ENCODE peak calls at places on chromosomes 4 and X, in nine cellular contexts. One of them, this sample, is unnamed.

GRCh38 chr4:2859514-2859913 is 15.9 kb downstream of the ADD1 start:
- DNase-seq in transverse colon: no peak
- DNase-seq in psoas muscle: no peak
- DNase-seq in thoracic aorta: no peak
- DNase-seq in mucosa of descending colon: no peak
- DNase-seq in upper lobe of right lung: no peak
- DNase-seq in CD8-positive, alpha-beta memory T cell: no peak
- DNase-seq in lung: no peak
- DNase-seq in tibial nerve: no peak
- DNase-seq in this sample: no peak

GRCh38 chr4:189059996-189060570 is 880.6 kb upstream of the FRG1 start:
- DNase-seq in transverse colon: no peak
- DNase-seq in psoas muscle: no peak
- DNase-seq in thoracic aorta: no peak
- DNase-seq in mucosa of descending colon: no peak
- DNase-seq in upper lobe of right lung: no peak
- DNase-seq in CD8-positive, alpha-beta memory T cell: no peak
- DNase-seq in lung: no peak
- DNase-seq in tibial nerve: no peak
- DNase-seq in this sample: no peak

GRCh38 chr4:25095756-25096552 is 64.3 kb downstream of the SEPSECS start:
- DNase-seq in transverse colon: no peak
- DNase-seq in psoas muscle: no peak
- DNase-seq in thoracic aorta: no peak
- DNase-seq in mucosa of descending colon: no peak
- DNase-seq in upper lobe of right lung: no peak
- DNase-seq in CD8-positive, alpha-beta memory T cell: no peak
- DNase-seq in lung: no peak
- DNase-seq in tibial nerve: no peak
- DNase-seq in this sample: peak; percentile 55

GRCh38 chrX:9315086-9315485 is 149.8 kb upstream of the TBL1X start:
- DNase-seq in transverse colon: no peak
- DNase-seq in psoas muscle: no peak
- DNase-seq in thoracic aorta: no peak
- DNase-seq in mucosa of descending colon: no peak
- DNase-seq in upper lobe of right lung: no peak
- DNase-seq in CD8-positive, alpha-beta memory T cell: no peak
- DNase-seq in lung: no peak
- DNase-seq in tibial nerve: no peak
- DNase-seq in this sample: no peak

GRCh38 chrX:105564536-105564935 is 257.8 kb upstream of the NRK start:
- DNase-seq in transverse colon: no peak
- DNase-seq in psoas muscle: no peak
- DNase-seq in thoracic aorta: no peak
- DNase-seq in mucosa of descending colon: no peak
- DNase-seq in upper lobe of right lung: no peak
- DNase-seq in CD8-positive, alpha-beta memory T cell: no peak
- DNase-seq in lung: no peak
- DNase-seq in tibial nerve: no peak
- DNase-seq in this sample: no peak

GRCh38 chrX:15946783-15947550 is 92.4 kb upstream of the AP1S2 start:
- DNase-seq in transverse colon: no peak
- DNase-seq in psoas muscle: no peak
- DNase-seq in thoracic aorta: no peak
- DNase-seq in mucosa of descending colon: no peak
- DNase-seq in upper lobe of right lung: no peak
- DNase-seq in CD8-positive, alpha-beta memory T cell: no peak
- DNase-seq in lung: no peak
- DNase-seq in tibial nerve: no peak
- DNase-seq in this sample: no peak

GRCh38 chr4:4433941-4434340 is 47.0 kb downstream of the NSG1 start:
- DNase-seq in transverse colon: no peak
- DNase-seq in psoas muscle: no peak
- DNase-seq in thoracic aorta: no peak
- DNase-seq in mucosa of descending colon: no peak
- DNase-seq in upper lobe of right lung: no peak
- DNase-seq in CD8-positive, alpha-beta memory T cell: no peak
- DNase-seq in lung: no peak
- DNase-seq in tibial nerve: no peak
- DNase-seq in this sample: no peak

GRCh38 chrX:41148553-41148952 is 63.3 kb downstream of the USP9X start:
- DNase-seq in transverse colon: no peak
- DNase-seq in psoas muscle: no peak
- DNase-seq in thoracic aorta: no peak
- DNase-seq in mucosa of descending colon: no peak
- DNase-seq in upper lobe of right lung: no peak
- DNase-seq in CD8-positive, alpha-beta memory T cell: no peak
- DNase-seq in lung: no peak
- DNase-seq in tibial nerve: no peak
- DNase-seq in this sample: no peak

GRCh38 chrX:37697169-37697760 is 11.7 kb downstream of the XK start:
- DNase-seq in transverse colon: no peak
- DNase-seq in psoas muscle: no peak
- DNase-seq in thoracic aorta: no peak
- DNase-seq in mucosa of descending colon: peak; percentile 33
- DNase-seq in upper lobe of right lung: no peak
- DNase-seq in CD8-positive, alpha-beta memory T cell: no peak
- DNase-seq in lung: no peak
- DNase-seq in tibial nerve: no peak
- DNase-seq in this sample: no peak

GRCh38 chrX:47864785-47865184 is 28.1 kb downstream of the ZNF81 start:
- DNase-seq in transverse colon: no peak
- DNase-seq in psoas muscle: no peak
- DNase-seq in thoracic aorta: no peak
- DNase-seq in mucosa of descending colon: no peak
- DNase-seq in upper lobe of right lung: no peak
- DNase-seq in CD8-positive, alpha-beta memory T cell: no peak
- DNase-seq in lung: no peak
- DNase-seq in tibial nerve: no peak
- DNase-seq in this sample: no peak

GRCh38 chr4:12265554-12265953 is 836.9 kb upstream of the HS3ST1 start:
- DNase-seq in transverse colon: no peak
- DNase-seq in psoas muscle: no peak
- DNase-seq in thoracic aorta: no peak
- DNase-seq in mucosa of descending colon: no peak
- DNase-seq in upper lobe of right lung: no peak
- DNase-seq in CD8-positive, alpha-beta memory T cell: no peak
- DNase-seq in lung: no peak
- DNase-seq in tibial nerve: no peak
- DNase-seq in this sample: no peak

GRCh38 chr4:70280567-70280966 is 38.2 kb downstream of the CSN3 start:
- DNase-seq in transverse colon: no peak
- DNase-seq in psoas muscle: no peak
- DNase-seq in thoracic aorta: no peak
- DNase-seq in mucosa of descending colon: no peak
- DNase-seq in upper lobe of right lung: no peak
- DNase-seq in CD8-positive, alpha-beta memory T cell: no peak
- DNase-seq in lung: peak; percentile 42
- DNase-seq in tibial nerve: no peak
- DNase-seq in this sample: no peak

GRCh38 chr4:139919513-139919912 is 234.5 kb downstream of the MAML3 start:
- DNase-seq in transverse colon: no peak
- DNase-seq in psoas muscle: no peak
- DNase-seq in thoracic aorta: no peak
- DNase-seq in mucosa of descending colon: no peak
- DNase-seq in upper lobe of right lung: no peak
- DNase-seq in CD8-positive, alpha-beta memory T cell: no peak
- DNase-seq in lung: no peak
- DNase-seq in tibial nerve: no peak
- DNase-seq in this sample: no peak

GRCh38 chr4:139918591-139918990 is 235.4 kb downstream of the MAML3 start:
- DNase-seq in transverse colon: no peak
- DNase-seq in psoas muscle: no peak
- DNase-seq in thoracic aorta: no peak
- DNase-seq in mucosa of descending colon: no peak
- DNase-seq in upper lobe of right lung: no peak
- DNase-seq in CD8-positive, alpha-beta memory T cell: no peak
- DNase-seq in lung: no peak
- DNase-seq in tibial nerve: no peak
- DNase-seq in this sample: no peak

GRCh38 chr4:139918994-139919393 is 235.0 kb downstream of the MAML3 start:
- DNase-seq in transverse colon: no peak
- DNase-seq in psoas muscle: no peak
- DNase-seq in thoracic aorta: no peak
- DNase-seq in mucosa of descending colon: no peak
- DNase-seq in upper lobe of right lung: no peak
- DNase-seq in CD8-positive, alpha-beta memory T cell: no peak
- DNase-seq in lung: no peak
- DNase-seq in tibial nerve: no peak
- DNase-seq in this sample: no peak

GRCh38 chr4:139916041-139916440 is 237.9 kb downstream of the MAML3 start:
- DNase-seq in transverse colon: no peak
- DNase-seq in psoas muscle: no peak
- DNase-seq in thoracic aorta: no peak
- DNase-seq in mucosa of descending colon: no peak
- DNase-seq in upper lobe of right lung: no peak
- DNase-seq in CD8-positive, alpha-beta memory T cell: no peak
- DNase-seq in lung: no peak
- DNase-seq in tibial nerve: no peak
- DNase-seq in this sample: no peak

GRCh38 chr4:139917896-139918295 is 236.1 kb downstream of the MAML3 start:
- DNase-seq in transverse colon: no peak
- DNase-seq in psoas muscle: no peak
- DNase-seq in thoracic aorta: no peak
- DNase-seq in mucosa of descending colon: no peak
- DNase-seq in upper lobe of right lung: no peak
- DNase-seq in CD8-positive, alpha-beta memory T cell: no peak
- DNase-seq in lung: no peak
- DNase-seq in tibial nerve: no peak
- DNase-seq in this sample: no peak
- H3K4me1 ChIP-seq in transverse colon: peaks cover 70% of the 10 kb centered on the region
- H3K4me1 ChIP-seq in psoas muscle: peaks cover 57% of the 10 kb centered on the region
- H3K4me1 ChIP-seq in thoracic aorta: peaks cover 28% of the 10 kb centered on the region
- H3K4me1 ChIP-seq in mucosa of descending colon: peaks cover 10% of the 10 kb centered on the region
- H3K4me1 ChIP-seq in upper lobe of right lung: peaks cover 75% of the 10 kb centered on the region
- H3K4me1 ChIP-seq in CD8-positive, alpha-beta memory T cell: no peaks in the 10 kb centered on the region
- H3K4me1 ChIP-seq in lung: peaks cover 23% of the 10 kb centered on the region
- H3K4me1 ChIP-seq in tibial nerve: peaks cover 17% of the 10 kb centered on the region
- H3K4me1 ChIP-seq in this sample: peaks cover 46% of the 10 kb centered on the region

DNA sequence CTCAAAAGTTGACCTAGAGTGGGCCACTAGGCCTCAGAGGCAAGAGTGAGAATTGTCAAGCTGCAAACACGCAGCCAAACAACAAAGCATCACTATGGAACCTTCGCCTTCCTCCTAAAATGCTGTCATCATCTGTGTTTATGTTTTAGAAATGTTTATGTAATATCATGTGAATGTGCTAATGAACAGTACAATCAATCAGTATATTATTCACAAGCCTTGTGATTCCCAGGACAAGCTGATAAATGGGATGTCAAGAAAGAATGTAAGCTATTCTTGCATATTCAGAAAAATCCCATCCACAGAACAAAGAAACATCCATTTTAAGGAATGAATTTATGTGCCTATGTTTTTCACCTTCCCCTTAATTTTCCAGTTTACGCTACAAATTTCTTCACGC is 65.6 kb downstream of the LEF1 start:
- DNase-seq in transverse colon: no peak
- DNase-seq in psoas muscle: no peak
- DNase-seq in thoracic aorta: no peak
- DNase-seq in mucosa of descending colon: no peak
- DNase-seq in upper lobe of right lung: no peak
- DNase-seq in CD8-positive, alpha-beta memory T cell: no peak
- DNase-seq in lung: no peak
- DNase-seq in tibial nerve: no peak
- DNase-seq in this sample: no peak
- H3K4me1 ChIP-seq in transverse colon: no peaks in the 10 kb centered on the region
- H3K4me1 ChIP-seq in psoas muscle: no peaks in the 10 kb centered on the region
- H3K4me1 ChIP-seq in thoracic aorta: no peaks in the 10 kb centered on the region
- H3K4me1 ChIP-seq in mucosa of descending colon: no peaks in the 10 kb centered on the region
- H3K4me1 ChIP-seq in upper lobe of right lung: no peaks in the 10 kb centered on the region
- H3K4me1 ChIP-seq in CD8-positive, alpha-beta memory T cell: peaks cover 89% of the 10 kb centered on the region
- H3K4me1 ChIP-seq in lung: no peaks in the 10 kb centered on the region
- H3K4me1 ChIP-seq in tibial nerve: no peaks in the 10 kb centered on the region
- H3K4me1 ChIP-seq in this sample: no peaks in the 10 kb centered on the region

DNA sequence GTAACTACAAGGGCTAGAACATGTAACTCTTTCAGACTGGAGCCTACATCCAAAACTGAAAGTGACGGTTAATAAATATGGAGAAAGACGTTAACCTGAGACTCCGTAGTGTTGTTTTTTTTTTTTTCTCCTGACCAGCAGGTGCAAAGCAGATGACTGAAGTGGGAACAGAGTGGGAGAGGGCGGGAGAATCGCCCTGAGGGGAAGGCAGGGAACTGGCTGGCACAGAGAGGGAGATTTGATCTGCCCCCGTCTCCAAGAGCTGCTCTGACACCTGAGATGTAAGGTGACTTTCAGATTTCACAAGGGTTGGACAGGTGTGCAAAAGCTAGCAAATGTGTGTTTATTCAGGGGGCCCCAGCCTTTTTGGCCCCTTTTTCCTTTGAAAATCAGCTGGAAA is 180.2 kb downstream of the PALLD start:
- DNase-seq in transverse colon: no peak
- DNase-seq in psoas muscle: no peak
- DNase-seq in thoracic aorta: no peak
- DNase-seq in mucosa of descending colon: no peak
- DNase-seq in upper lobe of right lung: no peak
- DNase-seq in CD8-positive, alpha-beta memory T cell: no peak
- DNase-seq in lung: no peak
- DNase-seq in tibial nerve: no peak
- DNase-seq in this sample: no peak
- H3K4me1 ChIP-seq in transverse colon: no peaks in the 10 kb centered on the region
- H3K4me1 ChIP-seq in psoas muscle: peaks cover 6% of the 10 kb centered on the region
- H3K4me1 ChIP-seq in thoracic aorta: no peaks in the 10 kb centered on the region
- H3K4me1 ChIP-seq in mucosa of descending colon: no peaks in the 10 kb centered on the region
- H3K4me1 ChIP-seq in upper lobe of right lung: peaks cover 4% of the 10 kb centered on the region
- H3K4me1 ChIP-seq in CD8-positive, alpha-beta memory T cell: no peaks in the 10 kb centered on the region
- H3K4me1 ChIP-seq in lung: no peaks in the 10 kb centered on the region
- H3K4me1 ChIP-seq in tibial nerve: no peaks in the 10 kb centered on the region
- H3K4me1 ChIP-seq in this sample: no peaks in the 10 kb centered on the region

GRCh38 chr4:145933134-145933533 is 5.5 kb downstream of the ZNF827 start:
- DNase-seq in transverse colon: no peak
- DNase-seq in psoas muscle: no peak
- DNase-seq in thoracic aorta: no peak
- DNase-seq in mucosa of descending colon: no peak
- DNase-seq in upper lobe of right lung: no peak
- DNase-seq in CD8-positive, alpha-beta memory T cell: no peak
- DNase-seq in lung: no peak
- DNase-seq in tibial nerve: no peak
- DNase-seq in this sample: no peak

GRCh38 chr4:145931403-145931802 is 7.2 kb downstream of the ZNF827 start:
- DNase-seq in transverse colon: no peak
- DNase-seq in psoas muscle: no peak
- DNase-seq in thoracic aorta: no peak
- DNase-seq in mucosa of descending colon: no peak
- DNase-seq in upper lobe of right lung: no peak
- DNase-seq in CD8-positive, alpha-beta memory T cell: no peak
- DNase-seq in lung: no peak
- DNase-seq in tibial nerve: no peak
- DNase-seq in this sample: no peak

GRCh38 chr4:145930592-145930991 is 8.0 kb downstream of the ZNF827 start:
- DNase-seq in transverse colon: no peak
- DNase-seq in psoas muscle: no peak
- DNase-seq in thoracic aorta: no peak
- DNase-seq in mucosa of descending colon: no peak
- DNase-seq in upper lobe of right lung: no peak
- DNase-seq in CD8-positive, alpha-beta memory T cell: no peak
- DNase-seq in lung: no peak
- DNase-seq in tibial nerve: no peak
- DNase-seq in this sample: no peak

GRCh38 chr4:145927055-145927454 is 11.6 kb downstream of the ZNF827 start:
- DNase-seq in transverse colon: no peak
- DNase-seq in psoas muscle: no peak
- DNase-seq in thoracic aorta: no peak
- DNase-seq in mucosa of descending colon: no peak
- DNase-seq in upper lobe of right lung: no peak
- DNase-seq in CD8-positive, alpha-beta memory T cell: no peak
- DNase-seq in lung: no peak
- DNase-seq in tibial nerve: no peak
- DNase-seq in this sample: no peak

GRCh38 chr4:145929415-145930178 is 9.0 kb downstream of the ZNF827 start:
- DNase-seq in transverse colon: no peak
- DNase-seq in psoas muscle: no peak
- DNase-seq in thoracic aorta: no peak
- DNase-seq in mucosa of descending colon: no peak
- DNase-seq in upper lobe of right lung: no peak
- DNase-seq in CD8-positive, alpha-beta memory T cell: no peak
- DNase-seq in lung: no peak
- DNase-seq in tibial nerve: no peak
- DNase-seq in this sample: no peak
- H3K4me1 ChIP-seq in transverse colon: peaks cover 8% of the 10 kb centered on the region
- H3K4me1 ChIP-seq in psoas muscle: peaks cover 36% of the 10 kb centered on the region
- H3K4me1 ChIP-seq in thoracic aorta: no peaks in the 10 kb centered on the region
- H3K4me1 ChIP-seq in mucosa of descending colon: peaks cover 6% of the 10 kb centered on the region
- H3K4me1 ChIP-seq in upper lobe of right lung: no peaks in the 10 kb centered on the region
- H3K4me1 ChIP-seq in CD8-positive, alpha-beta memory T cell: no peaks in the 10 kb centered on the region
- H3K4me1 ChIP-seq in lung: no peaks in the 10 kb centered on the region
- H3K4me1 ChIP-seq in tibial nerve: no peaks in the 10 kb centered on the region
- H3K4me1 ChIP-seq in this sample: peaks cover 27% of the 10 kb centered on the region